ENCODE peak calls at places on chromosomes 1 and 21, in eight cellular contexts. U, M, J, Z, N, I, E and G are unnamed samples.

GRCh38 chr1:221335161-221336101 is 406.5 kb downstream of the DUSP10 start:
- DNase-seq in U (no peak), M (no peak), J (no peak), Z (no peak), N (peak; percentile 10), I (no peak), E (no peak), G (no peak)

GRCh38 chr1:193114485-193115095 is 7.2 kb upstream of the CDC73 start:
- DNase-seq in U (no peak), M (no peak), J (no peak), Z (no peak), N (no peak), I (no peak), E (no peak), G (no peak)

GRCh38 chr1:36579049-36579448 is 96.3 kb upstream of the CSF3R start:
- DNase-seq in U (no peak), M (no peak), J (no peak), Z (no peak), N (no peak), I (no peak), E (no peak), G (no peak)

GRCh38 chr1:112375701-112376100 is 20.3 kb upstream of the CTTNBP2NL start:
- DNase-seq in U (no peak), M (no peak), J (no peak), Z (no peak), N (no peak), I (no peak), E (no peak), G (no peak)

GRCh38 chr1:8078176-8078671 is 52.1 kb upstream of the ERRFI1 start:
- DNase-seq in U (peak; percentile 82), M (no peak), J (no peak), Z (no peak), N (no peak), I (no peak), E (no peak), G (no peak)

GRCh38 chr1:53631622-53632310 is 107.2 kb downstream of the GLIS1 start:
- DNase-seq in U (no peak), M (no peak), J (no peak), Z (peak; percentile 18), N (no peak), I (no peak), E (peak; percentile 29), G (no peak)

GRCh38 chr1:56537660-56538059 is 41.7 kb downstream of the PLPP3 start:
- DNase-seq in U (no peak), M (no peak), J (no peak), Z (no peak), N (no peak), I (no peak), E (no peak), G (no peak)

GRCh38 chr1:4599951-4600481 is 54.4 kb upstream of the AJAP1 start:
- DNase-seq in U (no peak), M (no peak), J (no peak), Z (no peak), N (no peak), I (no peak), E (peak; percentile 68), G (no peak)

GRCh38 chr1:186577633-186578032 is 102.6 kb downstream of the PTGS2 start:
- DNase-seq in U (no peak), M (no peak), J (no peak), Z (no peak), N (no peak), I (no peak), E (no peak), G (no peak)

GRCh38 chr1:201468844-201469644 is at the start of gene PHLDA3:
- DNase-seq in U (peak; percentile 94), M (no peak), J (no peak), Z (peak; percentile 71), N (peak; percentile 81), I (peak; percentile 67), E (peak; percentile 79), G (peak; percentile 96)

GRCh38 chr1:227886993-227887696 is 60.6 kb downstream of the WNT9A start:
- DNase-seq in U (no peak), M (no peak), J (no peak), Z (peak; percentile 37), N (peak; percentile 62), I (peak; percentile 32), E (peak; percentile 83), G (peak; percentile 73)

GRCh38 chr1:1883092-1883858 is 7.6 kb downstream of the GNB1 start:
- DNase-seq in U (no peak), M (no peak), J (no peak), Z (no peak), N (no peak), I (no peak), E (no peak), G (no peak)

GRCh38 chr21:14453339-14453738 is 70.4 kb upstream of the HSPA13 start:
- DNase-seq in U (no peak), M (no peak), J (no peak), Z (peak; percentile 56), N (no peak), I (peak; percentile 8), E (no peak), G (no peak)